ENCODE peak calls at places on chromosomes 11 and 22, in four cellular contexts. S, G, P and A are unnamed samples.

GRCh38 chr11:68905421-68906360 is 2.0 kb downstream of the IGHMBP2 start:
- DNase-seq in S (no peak), G (no peak), P (no peak), A (no peak)

GRCh38 chr11:6943131-6943530 is 16.9 kb downstream of the ZNF215 start:
- DNase-seq in S (no peak), G (no peak), P (no peak), A (no peak)

GRCh38 chr11:67522844-67523555 is at the start of gene CABP2:
- DNase-seq in S (no peak), G (no peak), P (no peak), A (no peak)

GRCh38 chr11:134207538-134208239 is 16.1 kb downstream of the NCAPD3 start:
- DNase-seq in S (peak; percentile 56), G (peak; percentile 71), P (no peak), A (no peak)

GRCh38 chr11:95705485-95706124 is 84.0 kb downstream of the FAM76B start:
- DNase-seq in S (peak; percentile 96), G (peak; percentile 87), P (peak; percentile 64), A (peak; percentile 87)

GRCh38 chr11:6755303-6755952 is 16.3 kb downstream of the OR2AG2 start:
- DNase-seq in S (peak; percentile 53), G (peak; percentile 25), P (peak; percentile 45), A (peak; percentile 10)

GRCh38 chr11:69144719-69145365 is 10.9 kb upstream of the SMIM38 start:
- DNase-seq in S (peak; percentile 35), G (peak; percentile 45), P (no peak), A (no peak)

GRCh38 chr11:65119670-65119995 is 2.1 kb upstream of the ZNHIT2 start:
- DNase-seq in S (no peak), G (no peak), P (no peak), A (no peak)

GRCh38 chr11:6127881-6128280 is 20.4 kb downstream of the OR56B4 start:
- DNase-seq in S (no peak), G (no peak), P (no peak), A (no peak)

GRCh38 chr22:45246060-45246985 is 5.6 kb upstream of the KIAA0930 start:
- DNase-seq in S (no peak), G (no peak), P (peak; percentile 84), A (peak; percentile 81)

GRCh38 chr11:73274722-73275380 is 2.7 kb downstream of the P2RY6 start:
- DNase-seq in S (no peak), G (no peak), P (no peak), A (no peak)

GRCh38 chr11:117273550-117274289 is 17.4 kb upstream of the BACE1-AS start:
- DNase-seq in S (no peak), G (no peak), P (peak; percentile 69), A (no peak)

GRCh38 chr11:101848262-101848661 is 66.5 kb upstream of the CEP126 start:
- DNase-seq in S (no peak), G (no peak), P (no peak), A (peak; percentile 40)

GRCh38 chr11:8338138-8338537 is 74.5 kb upstream of the LMO1 start:
- DNase-seq in S (peak; percentile 35), G (peak; percentile 48), P (peak; percentile 65), A (peak; percentile 38)

GRCh38 chr11:24375896-24376295 is 121.0 kb upstream of the LUZP2 start:
- DNase-seq in S (no peak), G (no peak), P (no peak), A (no peak)

GRCh38 chr22:42376721-42377177 is 55.5 kb downstream of the NFAM1 start:
- DNase-seq in S (no peak), G (no peak), P (no peak), A (no peak)

GRCh38 chr22:47540011-47540410 is 777.6 kb downstream of the TBC1D22A start:
- DNase-seq in S (no peak), G (no peak), P (no peak), A (no peak)

GRCh38 chr11:118873804-118874203 is 9.9 kb upstream of the CXCR5 start:
- DNase-seq in S (no peak), G (no peak), P (no peak), A (no peak)

GRCh38 chr11:72591785-72592490 is 82.3 kb downstream of the PDE2A start:
- DNase-seq in S (no peak), G (peak; percentile 55), P (no peak), A (no peak)

GRCh38 chr11:35006389-35007128 is 90.1 kb downstream of the PDHX start:
- DNase-seq in S (no peak), G (peak; percentile 53), P (no peak), A (no peak)

GRCh38 chr11:117570701-117571100 is 226.3 kb downstream of the DSCAML1 start:
- DNase-seq in S (no peak), G (no peak), P (no peak), A (no peak)

GRCh38 chr11:69200331-69201047 is 44.8 kb downstream of the SMIM38 start:
- DNase-seq in S (no peak), G (no peak), P (no peak), A (peak; percentile 25)

GRCh38 chr11:125345706-125346561 is 150.1 kb downstream of the FEZ1 start:
- DNase-seq in S (peak; percentile 38), G (peak; percentile 47), P (peak; percentile 46), A (peak; percentile 54)

GRCh38 chr11:108431997-108432396 is 35.3 kb downstream of the C11orf65 start:
- DNase-seq in S (no peak), G (no peak), P (no peak), A (no peak)

GRCh38 chr22:50434849-50435700 is 39.8 kb downstream of the SBF1 start:
- DNase-seq in S (no peak), G (no peak), P (no peak), A (no peak)

GRCh38 chr22:23075050-23075449 is 4.7 kb downstream of the GNAZ start:
- DNase-seq in S (no peak), G (no peak), P (no peak), A (no peak)

GRCh38 chr22:42343551-42344081 is 73.2 kb upstream of the TCF20 start:
- DNase-seq in S (no peak), G (no peak), P (peak; percentile 41), A (no peak)

GRCh38 chr11:64489831-64490441 is 101.1 kb upstream of the SLC22A12 start:
- DNase-seq in S (peak; percentile 44), G (peak; percentile 64), P (peak; percentile 72), A (no peak)

GRCh38 chr11:34941688-34942087 is 25.3 kb downstream of the PDHX start:
- DNase-seq in S (no peak), G (no peak), P (no peak), A (no peak)

GRCh38 chr22:22171357-22172218 is 73.0 kb upstream of the VPREB1 start:
- DNase-seq in S (no peak), G (no peak), P (peak; percentile 6), A (no peak)

GRCh38 chr11:76629853-76630599 is 40.5 kb downstream of the LRRC32 start:
- DNase-seq in S (no peak), G (peak; percentile 49), P (no peak), A (peak; percentile 93)

GRCh38 chr11:33861366-33861765 is 30.5 kb downstream of the LMO2 start:
- DNase-seq in S (no peak), G (no peak), P (no peak), A (no peak)

GRCh38 chr11:47436726-47437125 is 10.5 kb upstream of the PSMC3 start:
- DNase-seq in S (no peak), G (no peak), P (no peak), A (no peak)

GRCh38 chr11:124394408-124394807 is 4.4 kb downstream of the OR8B3 start:
- DNase-seq in S (no peak), G (no peak), P (no peak), A (no peak)

GRCh38 chr11:131694526-131695424 is 324.4 kb downstream of the NTM start:
- DNase-seq in S (peak; percentile 55), G (peak; percentile 75), P (peak; percentile 48), A (peak; percentile 72)

GRCh38 chr22:41762980-41763779 is 37.3 kb upstream of the CCDC134 start:
- DNase-seq in S (no peak), G (peak; percentile 49), P (no peak), A (peak; percentile 4)

GRCh38 chr11:131672191-131672590 is 301.8 kb downstream of the NTM start:
- DNase-seq in S (no peak), G (no peak), P (no peak), A (no peak)

GRCh38 chr11:131770801-131771200 is 400.4 kb downstream of the NTM start:
- DNase-seq in S (no peak), G (no peak), P (no peak), A (no peak)

GRCh38 chr11:87966744-87967143 is 208.5 kb downstream of the RAB38 start:
- DNase-seq in S (no peak), G (no peak), P (no peak), A (no peak)